ENCODE peak calls at places on chromosomes 11 and 22, in four cellular contexts. A, E, F and W are unnamed samples.

GRCh38 chr11:4808476-4808875 is 4.3 kb upstream of the OR52R1 start:
- DNase-seq in F (no peak), E (no peak), A (no peak), W (no peak)

GRCh38 chr11:14423633-14424032 is 64.7 kb upstream of the RRAS2 start:
- DNase-seq in E (no peak), F (no peak), A (no peak), W (peak; percentile 57)

GRCh38 chr11:131978351-131978750 is 607.9 kb downstream of the NTM start:
- DNase-seq in E (no peak), A (no peak), F (peak; percentile 49), W (no peak)

GRCh38 chr22:26974914-26975313 is 317.5 kb downstream of the MIAT start:
- DNase-seq in F (no peak), E (no peak), A (no peak), W (no peak)

GRCh38 chr11:60960405-60960804 is 8.4 kb upstream of the SLC15A3 start:
- DNase-seq in A (no peak), E (no peak), F (no peak), W (no peak)

GRCh38 chr22:35037089-35037488 is 28.9 kb upstream of the ISX start:
- DNase-seq in E (no peak), A (no peak), F (peak; percentile 76), W (no peak)

GRCh38 chr11:26777276-26777939 is 55.5 kb upstream of the SLC5A12 start:
- DNase-seq in F (no peak), E (no peak), A (no peak), W (no peak)

GRCh38 chr22:46104881-46105493 is 45.3 kb upstream of the PPARA start:
- DNase-seq in A (no peak), E (no peak), F (no peak), W (no peak)

GRCh38 chr11:116226731-116227130 is 546.1 kb downstream of the BUD13 start:
- DNase-seq in A (no peak), F (peak; percentile 41), E (no peak), W (no peak)

GRCh38 chr11:134939905-134940304 is 527.9 kb upstream of the B3GAT1 start:
- DNase-seq in E (no peak), A (no peak), F (no peak), W (no peak)

GRCh38 chr11:118790357-118791014 is 478 bp downstream of the DDX6 start:
- DNase-seq in F (peak; percentile 74), E (no peak), A (peak; percentile 43), W (peak; percentile 35)

GRCh38 chr11:45657496-45658260 is 7.7 kb downstream of the CHST1 start:
- DNase-seq in E (no peak), A (no peak), F (no peak), W (no peak)

GRCh38 chr22:49028111-49028510 is 799.6 kb downstream of the BRD1 start:
- DNase-seq in A (no peak), E (no peak), F (no peak), W (no peak)

GRCh38 chr11:1744879-1745700 is 5.3 kb downstream of the IFITM10 start:
- DNase-seq in E (no peak), A (no peak), F (no peak), W (no peak)

GRCh38 chr11:45663486-45664375 is 1.7 kb downstream of the CHST1 start:
- DNase-seq in E (no peak), A (no peak), F (no peak), W (no peak)

GRCh38 chr22:41216984-41217383 is 11.9 kb downstream of the L3MBTL2 start:
- DNase-seq in E (no peak), A (no peak), F (no peak), W (no peak)

GRCh38 chr11:76232026-76232665 is 25.8 kb upstream of the WNT11 start:
- DNase-seq in A (no peak), F (no peak), E (no peak), W (no peak)

GRCh38 chr11:73752216-73752867 is 8.5 kb downstream of the RAB6A start:
- DNase-seq in F (no peak), A (no peak), E (no peak), W (no peak)

GRCh38 chr11:10908215-10908990 is 50.5 kb upstream of the ZBED5 start:
- DNase-seq in F (peak; percentile 74), E (no peak), A (no peak), W (no peak)

GRCh38 chr11:69972351-69972802 is 105.7 kb upstream of the ANO1 start:
- DNase-seq in E (no peak), A (no peak), F (no peak), W (no peak)

GRCh38 chr11:44066732-44067131 is 662 bp downstream of the ACCS start:
- DNase-seq in E (peak; percentile 31), F (no peak), A (no peak), W (no peak)

GRCh38 chr22:45880732-45881523 is 96.0 kb downstream of the WNT7B start:
- DNase-seq in A (no peak), F (peak; percentile 60), E (no peak), W (no peak)

GRCh38 chr11:64947202-64947814 is 11.6 kb upstream of the GPHA2 start:
- DNase-seq in F (no peak), E (no peak), A (no peak), W (no peak)

GRCh38 chr11:123338266-123338800 is 91.7 kb upstream of the GRAMD1B start:
- DNase-seq in A (no peak), F (no peak), E (no peak), W (no peak)

GRCh38 chr11:503179-503981 is 3.7 kb downstream of the RNH1 start:
- DNase-seq in A (no peak), E (no peak), F (no peak), W (peak; percentile 92)

GRCh38 chr22:17234144-17234623 is 14.9 kb upstream of the ADA2 start:
- DNase-seq in F (peak; percentile 99), E (peak; percentile 34), A (no peak), W (no peak)

GRCh38 chr22:38201718-38202436 is at the start of gene MAFF:
- DNase-seq in F (peak; percentile 97), E (peak; percentile 95), A (peak; percentile 98), W (peak; percentile 83)

GRCh38 chr11:69760319-69760718 is 14.8 kb downstream of the FGF4 start:
- DNase-seq in A (no peak), F (no peak), E (no peak), W (no peak)

GRCh38 chr11:19377855-19378254 is 137.1 kb upstream of the E2F8 start:
- DNase-seq in A (no peak), E (no peak), F (no peak), W (no peak)

GRCh38 chr22:25368271-25368670 is 148.8 kb downstream of the CRYBB2 start:
- DNase-seq in F (no peak), A (peak; percentile 45), E (no peak), W (no peak)

GRCh38 chr11:119509969-119510401 is 87.0 kb upstream of the THY1 start:
- DNase-seq in F (no peak), E (no peak), A (no peak), W (peak; percentile 52)

GRCh38 chr11:109320595-109320994 is 101.4 kb upstream of the C11orf87 start:
- DNase-seq in E (peak; percentile 57), F (no peak), A (no peak), W (no peak)

GRCh38 chr11:77396305-77396704 is 77.6 kb downstream of the PAK1 start:
- DNase-seq in E (no peak), A (no peak), F (no peak), W (no peak)

GRCh38 chr11:41947392-41947791 is 487.9 kb upstream of the LRRC4C start:
- DNase-seq in E (no peak), F (peak; percentile 5), A (no peak), W (no peak)

GRCh38 chr11:57798905-57799559 is 37.4 kb downstream of the CTNND1 start:
- DNase-seq in A (peak; percentile 86), E (peak; percentile 94), F (no peak), W (peak; percentile 30)

GRCh38 chr22:45304971-45305370 is 4.8 kb upstream of the FAM118A start:
- DNase-seq in A (no peak), E (no peak), F (no peak), W (no peak)

GRCh38 chr11:122108192-122108799 is 7.7 kb downstream of the BLID start:
- DNase-seq in A (no peak), E (peak; percentile 57), F (peak; percentile 81), W (peak; percentile 26)

GRCh38 chr11:28346721-28347120 is 238.5 kb downstream of the METTL15 start:
- DNase-seq in F (no peak), E (no peak), A (no peak), W (no peak)

GRCh38 chr11:28347351-28347750 is 239.2 kb downstream of the METTL15 start:
- DNase-seq in E (no peak), F (no peak), A (no peak), W (no peak)

GRCh38 chr11:28343304-28344233 is 235.4 kb downstream of the METTL15 start:
- DNase-seq in A (peak; percentile 27), F (peak; percentile 25), E (peak; percentile 45), W (no peak)

GRCh38 chr11:28342704-28343103 is 234.5 kb downstream of the METTL15 start:
- DNase-seq in F (no peak), A (no peak), E (no peak), W (no peak)

GRCh38 chr11:28346209-28346608 is 238.0 kb downstream of the METTL15 start:
- DNase-seq in A (no peak), F (no peak), E (no peak), W (no peak)
- TF ChIP-seq POLR2AphosphoS5 in A (no peak), F (no peak), E (no peak), W (no peak)

DNA sequence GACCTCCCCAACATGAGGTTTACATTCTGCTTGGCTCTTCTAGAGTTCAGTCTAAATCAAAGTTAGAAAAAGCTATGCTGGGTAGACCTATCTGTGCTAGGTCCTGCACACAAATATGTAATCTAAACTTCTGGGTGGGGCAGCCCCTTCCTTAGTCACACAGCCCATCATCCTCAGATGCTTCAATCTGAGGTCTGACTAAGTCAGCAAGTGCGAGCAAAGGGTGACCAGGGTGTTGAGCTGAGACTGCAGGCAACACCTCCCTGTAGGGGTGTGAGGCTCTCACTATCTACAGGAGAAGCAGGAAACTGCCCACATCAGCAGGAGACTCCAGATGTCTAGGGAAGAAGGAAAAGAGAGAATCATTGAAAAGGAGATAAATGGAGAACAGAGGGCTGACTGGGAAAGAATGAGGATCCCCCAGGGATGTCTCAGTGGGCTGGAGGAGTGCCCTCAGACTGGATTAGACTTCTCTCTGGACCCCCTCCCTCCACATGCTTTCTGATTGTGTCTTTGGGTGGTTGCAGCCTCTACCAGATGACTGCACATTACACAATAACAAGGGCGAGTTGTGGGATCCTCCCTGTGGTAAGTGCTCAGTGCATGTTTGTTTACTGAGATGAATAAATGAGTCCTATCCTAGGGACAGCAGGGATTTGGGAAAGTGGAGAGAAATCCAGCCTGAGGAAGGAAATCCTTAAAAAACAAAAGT is 266.2 kb upstream of the PLET1 start:
- DNase-seq in E (no peak), A (no peak), F (no peak), W (no peak)
- H3K27ac ChIP-seq in E (no peak overlapping the region), A (no peak overlapping the region), F (no peak overlapping the region), W (no peak overlapping the region)

GRCh38 chr11:112285918-112286317 is 25.3 kb upstream of the PLET1 start:
- DNase-seq in F (peak; percentile 28), A (no peak), E (no peak), W (no peak)
- TF ChIP-seq POLR2AphosphoS5 in F (no peak), A (no peak), E (no peak), W (no peak)

DNA sequence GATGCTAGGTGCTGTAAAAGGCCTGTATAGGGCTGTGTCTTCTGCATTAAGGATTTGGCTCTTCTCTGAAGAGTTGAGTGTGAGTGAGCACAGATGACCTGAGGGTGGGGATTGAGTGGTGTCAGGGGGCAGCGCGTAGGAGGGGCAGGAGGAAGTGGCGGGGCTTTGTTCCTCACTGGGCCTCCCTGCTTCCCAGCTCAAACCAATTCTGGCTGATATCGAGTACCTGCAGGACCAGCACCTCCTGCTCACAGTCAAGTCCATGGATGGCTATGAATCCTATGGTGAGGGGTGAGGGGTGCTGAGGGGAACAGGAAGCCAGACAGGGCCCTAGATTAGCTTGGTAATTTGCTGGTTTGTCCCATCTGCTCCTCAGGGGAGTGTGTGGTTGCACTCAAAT is 9.1 kb downstream of the PHOX2A start:
- DNase-seq in A (no peak), E (no peak), F (no peak), W (no peak)
- H3K27ac ChIP-seq in A (no peak overlapping the region), E (no peak overlapping the region), F (no peak overlapping the region), W (no peak overlapping the region)